ENCODE peak calls at places on chromosomes 6 and 20, in ten cellular contexts. E, L, Y, U, R, H, A, P, T and N are unnamed samples.
A peak's percentile ranks its signal among the peaks of the same experiment; 100 is the strongest.

GRCh38 chr6:12973302-12973865 is 256.8 kb downstream of the PHACTR1 start:
- DNase-seq in E (peak; percentile 18), L (peak; percentile 39), Y (no peak), U (no peak), R (no peak), H (peak; percentile 33), A (no peak), P (no peak), T (no peak), N (peak; percentile 52)

GRCh38 chr6:160756871-160757270 is 54.8 kb downstream of the PLG start:
- DNase-seq in E (peak; percentile 67), L (no peak), Y (no peak), U (peak; percentile 62), R (no peak), H (no peak), A (no peak), P (no peak), T (no peak), N (no peak)

GRCh38 chr6:90197854-90198496 is 98.7 kb downstream of the BACH2 start:
- DNase-seq in E (peak; percentile 88), L (no peak), Y (no peak), U (no peak), R (no peak), H (peak; percentile 56), A (no peak), P (no peak), T (no peak), N (peak; percentile 56)

GRCh38 chr6:118813795-118814194 is 80.2 kb upstream of the ASF1A start:
- DNase-seq in E (peak; percentile 49), L (no peak), Y (no peak), U (no peak), R (no peak), H (peak; percentile 34), A (no peak), P (peak; percentile 21), T (no peak), N (no peak)

GRCh38 chr20:44858959-44859358 is 26.5 kb upstream of the YWHAB start:
- DNase-seq in E (no peak), L (peak; percentile 3), Y (no peak), U (no peak), R (peak; percentile 26), H (no peak), A (peak; percentile 4), P (no peak), T (no peak), N (peak; percentile 65)

GRCh38 chr20:20364747-20365558 is 3.0 kb upstream of the INSM1 start:
- DNase-seq in E (no peak), L (no peak), Y (no peak), U (peak; percentile 76), R (no peak), H (no peak), A (no peak), P (no peak), T (no peak), N (no peak)

GRCh38 chr6:27144740-27145079 is 102.8 kb upstream of the PRSS16 start:
- DNase-seq in E (no peak), L (peak; percentile 20), Y (no peak), U (no peak), R (peak; percentile 75), H (no peak), A (no peak), P (no peak), T (no peak), N (no peak)

GRCh38 chr20:58150772-58151171 is 77.7 kb downstream of the ANKRD60 start:
- DNase-seq in E (no peak), L (no peak), Y (no peak), U (peak; percentile 62), R (no peak), H (no peak), A (no peak), P (no peak), T (no peak), N (no peak)

GRCh38 chr6:168929871-168930450 is 323.7 kb downstream of the THBS2 start:
- DNase-seq in E (no peak), L (no peak), Y (no peak), U (peak; percentile 73), R (no peak), H (no peak), A (no peak), P (no peak), T (no peak), N (no peak)

GRCh38 chr6:77604476-77604875 is 48.4 kb upstream of the MEI4 start:
- DNase-seq in E (no peak), L (no peak), Y (no peak), U (no peak), R (no peak), H (no peak), A (no peak), P (no peak), T (no peak), N (no peak)

GRCh38 chr6:96184798-96185197 is 169.0 kb downstream of the FUT9 start:
- DNase-seq in E (no peak), L (no peak), Y (no peak), U (no peak), R (no peak), H (no peak), A (no peak), P (no peak), T (no peak), N (peak; percentile 49)

GRCh38 chr6:128455959-128456358 is 64.4 kb downstream of the PTPRK start:
- DNase-seq in E (peak; percentile 17), L (no peak), Y (no peak), U (no peak), R (no peak), H (no peak), A (no peak), P (no peak), T (no peak), N (no peak)